ENCODE peak calls at places on chromosomes 13 and 19, in seven cellular contexts. A is choroid plexus epithelial cell; K is GM23248; P is neuronal stem cell; E is NCI-H2081; L is NK-92 treated with Interleukin-12 subunit alpha and Interleukin-12 subunit beta, amount 100 ng/mL, for 24 hours; I is AG04450. Q is an unnamed sample.

GRCh38 chr19:40771101-40771539 is 4.2 kb upstream of the MIA start:
- DNase-seq in A (no peak), K (no peak), P (no peak), E (no peak), L (no peak), I (no peak), Q (no peak)

GRCh38 chr19:18444513-18444912 is 6.6 kb upstream of the ISYNA1 start:
- DNase-seq in A (no peak), K (no peak), P (no peak), E (no peak), L (no peak), I (no peak), Q (no peak)

GRCh38 chr13:22061371-22061805 is 390.5 kb downstream of the FGF9 start:
- DNase-seq in A (no peak), K (no peak), P (no peak), E (peak; percentile 77), L (no peak), I (no peak), Q (no peak)

GRCh38 chr19:30172643-30173242 is 199.4 kb upstream of the ZNF536 start:
- DNase-seq in A (no peak), K (no peak), P (no peak), E (no peak), L (no peak), I (no peak), Q (no peak)

GRCh38 chr19:47765522-47766358 is 12.8 kb upstream of the SELENOW start:
- DNase-seq in A (peak; percentile 70), K (peak; percentile 72), P (no peak), E (peak; percentile 32), L (no peak), I (no peak), Q (no peak)

GRCh38 chr13:29679357-29680050 is 84.0 kb upstream of the SLC7A1 start:
- DNase-seq in A (no peak), K (no peak), P (no peak), E (no peak), L (no peak), I (no peak), Q (no peak)

GRCh38 chr19:50551713-50552187 is 16.5 kb downstream of the LRRC4B start:
- DNase-seq in A (no peak), K (peak; percentile 18), P (peak; percentile 75), E (no peak), L (no peak), I (no peak), Q (no peak)

GRCh38 chr19:32870154-32870573 is 597 bp upstream of the SLC7A9 start:
- DNase-seq in A (no peak), K (no peak), P (no peak), E (no peak), L (no peak), I (no peak), Q (no peak)

GRCh38 chr13:59527500-59527899 is 636.2 kb downstream of the DIAPH3 start:
- DNase-seq in A (no peak), K (no peak), P (no peak), E (no peak), L (no peak), I (no peak), Q (no peak)

GRCh38 chr19:10604460-10604980 is 17.4 kb upstream of the AP1M2 start:
- DNase-seq in A (no peak), K (no peak), P (no peak), E (no peak), L (no peak), I (no peak), Q (no peak)